ENCODE peak calls at places on chromosomes 3 and 15, in nine cellular contexts. W is WTC11; V is mesothelial cell of epicardium; A is pancreas; J is stimulated activated CD8-positive, alpha-beta memory T cell treated with anti-CD3 and anti-CD28 coated beads, Interleukin-15, amount 100 ng/mL, for 24 hours; Z is mucosa of gallbladder; T is A172; B is AG09309; F is stomach. Q is an unnamed sample.

GRCh38 chr3:100419406-100419805 is 18.1 kb downstream of the LNP1 start:
- DNase-seq in W (no peak), V (no peak), A (no peak), J (no peak), Z (no peak), T (no peak), B (no peak), F (no peak), Q (no peak)

GRCh38 chr3:51966486-51966885 is 768 bp downstream of the PCBP4 start:
- DNase-seq in W (no peak), V (no peak), A (no peak), J (no peak), Z (no peak), T (no peak), B (no peak), F (no peak), Q (no peak)

GRCh38 chr3:196207833-196208607 is 3.2 kb downstream of the ZDHHC19 start:
- DNase-seq in W (peak; percentile 94), V (no peak), A (no peak), J (no peak), Z (no peak), T (no peak), B (no peak), F (no peak), Q (no peak)

GRCh38 chr3:46665763-46666470 is 27.6 kb downstream of the ALS2CL start:
- DNase-seq in W (no peak), V (no peak), A (no peak), J (no peak), Z (no peak), T (no peak), B (no peak), F (peak; percentile 25), Q (peak; percentile 30)

GRCh38 chr15:52379395-52380111 is 83.9 kb upstream of the MYO5C start:
- DNase-seq in W (no peak), V (no peak), A (no peak), J (no peak), Z (no peak), T (no peak), B (no peak), F (no peak), Q (no peak)

GRCh38 chr3:23999012-23999641 is 54.0 kb downstream of the NR1D2 start:
- DNase-seq in W (peak; percentile 82), V (peak; percentile 40), A (peak; percentile 26), J (peak; percentile 37), Z (peak; percentile 67), T (peak; percentile 57), B (no peak), F (peak; percentile 77), Q (peak; percentile 63)

GRCh38 chr15:99435138-99435695 is 130.6 kb upstream of the MEF2A start:
- DNase-seq in W (no peak), V (no peak), A (peak; percentile 42), J (no peak), Z (peak; percentile 45), T (no peak), B (no peak), F (peak; percentile 79), Q (peak; percentile 73)

GRCh38 chr3:88742066-88742465 is 365.4 kb upstream of the EPHA3 start:
- DNase-seq in W (no peak), V (no peak), A (no peak), J (no peak), Z (no peak), T (no peak), B (no peak), F (no peak), Q (no peak)

GRCh38 chr15:93047621-93048425 is 41.2 kb downstream of the RGMA start:
- DNase-seq in W (no peak), V (no peak), A (no peak), J (no peak), Z (no peak), T (no peak), B (no peak), F (no peak), Q (no peak)

GRCh38 chr15:87792250-87793030 is 464.1 kb downstream of the NTRK3 start:
- DNase-seq in W (no peak), V (no peak), A (no peak), J (no peak), Z (no peak), T (no peak), B (no peak), F (no peak), Q (no peak)

GRCh38 chr15:75347222-75348033 is 589 bp downstream of the NEIL1 start:
- DNase-seq in W (peak; percentile 74), V (no peak), A (peak; percentile 73), J (no peak), Z (peak; percentile 52), T (no peak), B (no peak), F (peak; percentile 68), Q (no peak)

GRCh38 chr3:159031280-159031679 is 229.4 kb downstream of the MFSD1 start:
- DNase-seq in W (no peak), V (no peak), A (no peak), J (no peak), Z (no peak), T (no peak), B (no peak), F (no peak), Q (no peak)

GRCh38 chr15:69556344-69556743 is 103.7 kb downstream of the RPLP1 start:
- DNase-seq in W (no peak), V (no peak), A (no peak), J (no peak), Z (peak; percentile 38), T (no peak), B (no peak), F (no peak), Q (no peak)

GRCh38 chr3:195162033-195162669 is 108.8 kb downstream of the XXYLT1 start:
- DNase-seq in W (no peak), V (no peak), A (no peak), J (no peak), Z (no peak), T (no peak), B (no peak), F (no peak), Q (no peak)

GRCh38 chr3:47854720-47855455 is 52.0 kb downstream of the DHX30 start:
- DNase-seq in W (no peak), V (no peak), A (no peak), J (no peak), Z (no peak), T (no peak), B (no peak), F (no peak), Q (no peak)

GRCh38 chr3:14847613-14848541 is 29.1 kb downstream of the FGD5 start:
- DNase-seq in W (peak; percentile 71), V (no peak), A (no peak), J (no peak), Z (peak; percentile 77), T (peak; percentile 36), B (no peak), F (peak; percentile 59), Q (no peak)

GRCh38 chr3:18740631-18741583 is 315.8 kb upstream of the SATB1 start:
- DNase-seq in W (no peak), V (no peak), A (peak; percentile 21), J (no peak), Z (peak; percentile 49), T (no peak), B (no peak), F (no peak), Q (no peak)

GRCh38 chr3:179743913-179744312 is 91.1 kb downstream of the USP13 start:
- DNase-seq in W (no peak), V (no peak), A (no peak), J (no peak), Z (no peak), T (no peak), B (no peak), F (no peak), Q (no peak)

GRCh38 chr3:49422379-49423248 is at the start of gene AMT:
- DNase-seq in W (peak; percentile 92), V (no peak), A (peak; percentile 78), J (no peak), Z (peak; percentile 35), T (no peak), B (no peak), F (peak; percentile 57), Q (no peak)

GRCh38 chr15:49769225-49769624 is 148.4 kb downstream of the DTWD1 start:
- DNase-seq in W (no peak), V (no peak), A (no peak), J (no peak), Z (no peak), T (no peak), B (peak; percentile 8), F (no peak), Q (no peak)